ENCODE peak calls at places on chromosomes 11 and 22, in ten cellular contexts. A is BJ, F is neural progenitor cell, H is esophagus muscularis mucosa, K is uterus, D is heart left ventricle, G is cardiac muscle cell, Y is fibroblast of mammary gland, Z is tibial nerve, B is AG10803. T is an unnamed sample.

GRCh38 chr11:2933376-2934056 is 4.3 kb upstream of the PHLDA2 start:
- DNase-seq in A (no peak), F (no peak), H (no peak), K (no peak), D (peak; percentile 60), G (no peak), Y (peak; percentile 86), Z (peak; percentile 34), B (peak; percentile 88), T (peak; percentile 99)

GRCh38 chr11:24588075-24588474 is 91.2 kb downstream of the LUZP2 start:
- DNase-seq in A (no peak), F (no peak), H (no peak), K (no peak), D (no peak), G (no peak), Y (peak; percentile 45), Z (no peak), B (no peak), T (peak; percentile 65)

GRCh38 chr11:8794677-8795103 is 112.1 kb downstream of the RPL27A start:
- DNase-seq in A (no peak), F (no peak), H (no peak), K (no peak), D (no peak), G (peak; percentile 44), Y (no peak), Z (no peak), B (no peak), T (no peak)

GRCh38 chr11:69308531-69308930 is 14.6 kb downstream of the MYEOV start:
- DNase-seq in A (no peak), F (no peak), H (no peak), K (no peak), D (no peak), G (no peak), Y (no peak), Z (no peak), B (no peak), T (no peak)

GRCh38 chr22:17267661-17268330 is 48.6 kb upstream of the ADA2 start:
- DNase-seq in A (no peak), F (no peak), H (no peak), K (no peak), D (no peak), G (no peak), Y (no peak), Z (no peak), B (no peak), T (no peak)

GRCh38 chr11:68021167-68021787 is 9.2 kb upstream of the NDUFS8 start:
- DNase-seq in A (no peak), F (peak; percentile 67), H (no peak), K (no peak), D (no peak), G (peak; percentile 24), Y (no peak), Z (no peak), B (no peak), T (peak; percentile 42)

GRCh38 chr11:125451400-125452124 is 44.5 kb downstream of the FEZ1 start:
- DNase-seq in A (no peak), F (peak; percentile 90), H (no peak), K (peak; percentile 28), D (peak; percentile 70), G (peak; percentile 87), Y (no peak), Z (peak; percentile 52), B (no peak), T (peak; percentile 15)

GRCh38 chr11:58028687-58029411 is 1.9 kb upstream of the OR6Q1 start:
- DNase-seq in A (no peak), F (no peak), H (no peak), K (peak; percentile 16), D (no peak), G (no peak), Y (peak; percentile 4), Z (no peak), B (peak; percentile 64), T (no peak)

DNA sequence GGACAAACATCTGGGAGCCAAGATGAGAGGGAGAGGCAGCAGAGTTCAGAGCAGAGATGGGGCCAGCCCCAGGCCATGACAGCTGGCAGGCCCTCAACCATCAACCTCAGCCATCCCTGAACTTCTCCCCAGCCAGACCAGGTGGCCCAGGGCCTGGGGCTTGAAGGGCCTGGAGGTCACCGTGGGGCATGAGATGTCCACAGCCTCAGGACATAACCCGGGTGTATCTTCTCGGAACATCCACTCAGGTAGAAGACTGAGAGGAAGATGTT is 12.4 kb upstream of the SLC39A13 start:
- DNase-seq in A (no peak), F (peak; percentile 1), H (no peak), K (no peak), D (no peak), G (no peak), Y (no peak), Z (no peak), B (no peak), T (no peak)
- H3K4me3 ChIP-seq in A (no peak overlapping the region), F (no peak overlapping the region), H (no peak overlapping the region), K (no peak overlapping the region), D (no peak overlapping the region), G (no peak overlapping the region), Y (no peak overlapping the region), Z (no peak overlapping the region), B (no peak overlapping the region), T (no peak overlapping the region)

GRCh38 chr11:86365566-86365965 is 9.1 kb upstream of the CCDC81 start:
- DNase-seq in A (peak; percentile 29), F (no peak), H (no peak), K (no peak), D (no peak), G (no peak), Y (peak; percentile 74), Z (no peak), B (peak; percentile 54), T (no peak)

GRCh38 chr11:86358720-86359119 is 16.0 kb upstream of the CCDC81 start:
- DNase-seq in A (no peak), F (no peak), H (no peak), K (no peak), D (no peak), G (no peak), Y (no peak), Z (no peak), B (no peak), T (no peak)

GRCh38 chr11:86363424-86363823 is 11.3 kb upstream of the CCDC81 start:
- DNase-seq in A (no peak), F (no peak), H (no peak), K (no peak), D (no peak), G (no peak), Y (no peak), Z (no peak), B (no peak), T (no peak)

GRCh38 chr11:86355256-86355655 is 19.4 kb upstream of the CCDC81 start:
- DNase-seq in A (no peak), F (no peak), H (no peak), K (no peak), D (no peak), G (no peak), Y (no peak), Z (no peak), B (no peak), T (no peak)

DNA sequence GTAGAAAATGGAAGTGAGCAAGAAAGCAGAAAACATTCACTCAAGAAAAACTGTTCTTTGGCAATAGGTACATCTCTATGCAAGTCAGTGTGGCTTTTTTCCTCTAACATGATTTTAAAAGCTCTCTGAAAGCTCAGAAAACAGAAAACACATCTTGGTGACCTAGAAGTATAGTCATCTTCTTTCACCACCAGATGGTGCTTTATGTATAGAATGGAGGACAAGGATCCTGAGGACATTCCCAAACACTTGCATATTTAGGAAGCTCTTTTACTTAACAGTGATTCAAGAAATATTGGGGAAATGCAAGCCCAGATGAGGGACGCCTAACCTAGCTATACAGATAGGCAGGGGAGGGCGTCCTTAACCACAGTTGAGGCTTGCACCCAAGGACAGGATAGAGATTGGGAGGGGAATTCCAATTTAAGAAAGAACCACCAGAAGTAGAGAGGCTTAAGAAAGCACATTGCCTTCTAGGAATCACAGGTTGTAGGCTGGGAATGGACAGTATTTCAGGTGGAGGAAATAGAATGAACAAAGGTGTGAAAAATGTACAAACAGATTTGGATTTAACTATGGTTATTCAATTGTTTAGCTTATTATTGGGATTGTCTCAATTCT is 13.8 kb upstream of the CCDC81 start:
- DNase-seq in A (peak; percentile 8), F (peak; percentile 48), H (no peak), K (no peak), D (no peak), G (peak; percentile 22), Y (peak; percentile 68), Z (no peak), B (peak; percentile 61), T (peak; percentile 58)
- TF ChIP-seq CTCF in A (peak; percentile 51), F (peak; percentile 55), H (peak; percentile 2), K (no peak), D (no peak), G (peak; percentile 54), Y (peak; percentile 53), Z (no peak), B (peak; percentile 57), T (peak; percentile 57)

GRCh38 chr11:27693398-27693797 is 6.9 kb downstream of the BDNF start:
- DNase-seq in A (no peak), F (no peak), H (no peak), K (no peak), D (no peak), G (no peak), Y (no peak), Z (no peak), B (no peak), T (no peak)

GRCh38 chr11:27688076-27688475 is 12.2 kb downstream of the BDNF start:
- DNase-seq in A (no peak), F (peak; percentile 60), H (no peak), K (no peak), D (no peak), G (no peak), Y (no peak), Z (no peak), B (no peak), T (no peak)
- H3K4me3 ChIP-seq in A (no peak overlapping the region), F (no peak overlapping the region), H (no peak overlapping the region), K (no peak overlapping the region), D (no peak overlapping the region), G (no peak overlapping the region), Y (no peak overlapping the region), Z (no peak overlapping the region), B (no peak overlapping the region), T (no peak overlapping the region)

GRCh38 chr11:34891611-34892010 is 24.6 kb downstream of the APIP start:
- DNase-seq in A (no peak), F (no peak), H (no peak), K (no peak), D (no peak), G (no peak), Y (no peak), Z (no peak), B (no peak), T (no peak)

GRCh38 chr11:34887260-34887659 is 28.9 kb downstream of the APIP start:
- DNase-seq in A (no peak), F (no peak), H (no peak), K (no peak), D (no peak), G (no peak), Y (no peak), Z (no peak), B (no peak), T (no peak)

GRCh38 chr11:34890812-34891211 is 25.4 kb downstream of the APIP start:
- DNase-seq in A (no peak), F (peak; percentile 59), H (no peak), K (no peak), D (no peak), G (peak; percentile 52), Y (peak; percentile 63), Z (no peak), B (peak; percentile 46), T (peak; percentile 62)

GRCh38 chr11:34886609-34887008 is 29.6 kb downstream of the APIP start:
- DNase-seq in A (no peak), F (no peak), H (no peak), K (no peak), D (no peak), G (no peak), Y (no peak), Z (no peak), B (no peak), T (peak; percentile 67)

DNA sequence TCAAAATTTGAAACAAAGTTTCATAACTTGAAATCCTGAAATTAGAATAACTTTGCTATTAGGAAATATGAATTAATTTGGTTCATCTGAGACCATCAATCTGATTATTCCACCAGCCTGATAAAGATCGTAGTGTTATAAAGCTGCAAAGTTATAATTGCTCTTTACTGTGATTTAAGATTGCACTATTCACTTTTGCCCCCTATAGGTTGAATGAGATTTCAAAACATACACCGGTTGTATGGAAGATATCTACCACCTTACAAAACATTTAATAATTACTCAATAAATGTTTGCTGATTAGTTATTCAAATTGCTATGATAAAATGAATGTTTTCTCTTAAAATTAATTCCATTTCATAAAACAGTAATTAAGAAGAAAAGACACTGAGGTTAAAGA is 26.1 kb downstream of the APIP start:
- DNase-seq in A (no peak), F (no peak), H (no peak), K (no peak), D (no peak), G (no peak), Y (no peak), Z (no peak), B (no peak), T (peak; percentile 42)
- TF ChIP-seq CTCF in A (peak; percentile 16), F (peak; percentile 44), H (no peak), K (no peak), D (no peak), G (peak; percentile 39), Y (peak; percentile 38), Z (no peak), B (no peak), T (peak; percentile 37)

T was measured in epithelial cell of esophagus.